ENCODE peak calls at places on chromosomes 5 and 9, in nine cellular contexts. One of them, this sample, is unnamed.

GRCh38 chr5:131224387-131225191 is 39.3 kb upstream of the CDC42SE2 start:
- DNase-seq in NCI-H2107: no peak
- DNase-seq in HS-5: no peak
- DNase-seq in ELR: no peak
- DNase-seq in AG04450: no peak
- DNase-seq in nephron progenitor cell: no peak
- DNase-seq in stimulated activated CD4-positive, alpha-beta T cell treated with anti-CD3 and anti-CD28 coated beads, TNF-alpha, amount 100 ng/mL, for 48 hours: no peak
- DNase-seq in HFFc6: no peak
- DNase-seq in GM04503: no peak
- DNase-seq in this sample: no peak

GRCh38 chr5:157719231-157719630 is 12.0 kb upstream of the THG1L start:
- DNase-seq in NCI-H2107: no peak
- DNase-seq in HS-5: no peak
- DNase-seq in ELR: no peak
- DNase-seq in AG04450: no peak
- DNase-seq in nephron progenitor cell: no peak
- DNase-seq in stimulated activated CD4-positive, alpha-beta T cell treated with anti-CD3 and anti-CD28 coated beads, TNF-alpha, amount 100 ng/mL, for 48 hours: no peak
- DNase-seq in HFFc6: no peak
- DNase-seq in GM04503: no peak
- DNase-seq in this sample: no peak

GRCh38 chr9:14296462-14296861 is 17.5 kb downstream of the NFIB start:
- DNase-seq in NCI-H2107: no peak
- DNase-seq in HS-5: no peak
- DNase-seq in ELR: no peak
- DNase-seq in AG04450: no peak
- DNase-seq in nephron progenitor cell: no peak
- DNase-seq in stimulated activated CD4-positive, alpha-beta T cell treated with anti-CD3 and anti-CD28 coated beads, TNF-alpha, amount 100 ng/mL, for 48 hours: no peak
- DNase-seq in HFFc6: no peak
- DNase-seq in GM04503: no peak
- DNase-seq in this sample: no peak

GRCh38 chr9:37639874-37640273 is 10.9 kb upstream of the FRMPD1 start:
- DNase-seq in NCI-H2107: no peak
- DNase-seq in HS-5: no peak
- DNase-seq in ELR: no peak
- DNase-seq in AG04450: no peak
- DNase-seq in nephron progenitor cell: no peak
- DNase-seq in stimulated activated CD4-positive, alpha-beta T cell treated with anti-CD3 and anti-CD28 coated beads, TNF-alpha, amount 100 ng/mL, for 48 hours: no peak
- DNase-seq in HFFc6: no peak
- DNase-seq in GM04503: no peak
- DNase-seq in this sample: no peak

GRCh38 chr5:168311061-168311566 is 19.7 kb downstream of the WWC1 start:
- DNase-seq in NCI-H2107: no peak
- DNase-seq in HS-5: no peak
- DNase-seq in ELR: no peak
- DNase-seq in AG04450: no peak
- DNase-seq in nephron progenitor cell: no peak
- DNase-seq in stimulated activated CD4-positive, alpha-beta T cell treated with anti-CD3 and anti-CD28 coated beads, TNF-alpha, amount 100 ng/mL, for 48 hours: no peak
- DNase-seq in HFFc6: no peak
- DNase-seq in GM04503: no peak
- DNase-seq in this sample: no peak

GRCh38 chr5:123125953-123126352 is 36.9 kb downstream of the PRDM6 start:
- DNase-seq in NCI-H2107: no peak
- DNase-seq in HS-5: no peak
- DNase-seq in ELR: peak
- DNase-seq in AG04450: no peak
- DNase-seq in nephron progenitor cell: no peak
- DNase-seq in stimulated activated CD4-positive, alpha-beta T cell treated with anti-CD3 and anti-CD28 coated beads, TNF-alpha, amount 100 ng/mL, for 48 hours: no peak
- DNase-seq in HFFc6: peak
- DNase-seq in GM04503: no peak
- DNase-seq in this sample: no peak

GRCh38 chr5:179190851-179191505 is 130.8 kb downstream of the ZNF354C start:
- DNase-seq in NCI-H2107: no peak
- DNase-seq in HS-5: no peak
- DNase-seq in ELR: no peak
- DNase-seq in AG04450: no peak
- DNase-seq in nephron progenitor cell: no peak
- DNase-seq in stimulated activated CD4-positive, alpha-beta T cell treated with anti-CD3 and anti-CD28 coated beads, TNF-alpha, amount 100 ng/mL, for 48 hours: no peak
- DNase-seq in HFFc6: no peak
- DNase-seq in GM04503: no peak
- DNase-seq in this sample: no peak

GRCh38 chr5:79849061-79849460 is 142.0 kb downstream of the MTX3 start:
- DNase-seq in NCI-H2107: no peak
- DNase-seq in HS-5: no peak
- DNase-seq in ELR: no peak
- DNase-seq in AG04450: no peak
- DNase-seq in nephron progenitor cell: no peak
- DNase-seq in stimulated activated CD4-positive, alpha-beta T cell treated with anti-CD3 and anti-CD28 coated beads, TNF-alpha, amount 100 ng/mL, for 48 hours: no peak
- DNase-seq in HFFc6: no peak
- DNase-seq in GM04503: no peak
- DNase-seq in this sample: no peak

GRCh38 chr5:147876626-147877025 is 1.9 kb upstream of the SCGB3A2 start:
- DNase-seq in NCI-H2107: no peak
- DNase-seq in HS-5: no peak
- DNase-seq in ELR: no peak
- DNase-seq in AG04450: no peak
- DNase-seq in nephron progenitor cell: no peak
- DNase-seq in stimulated activated CD4-positive, alpha-beta T cell treated with anti-CD3 and anti-CD28 coated beads, TNF-alpha, amount 100 ng/mL, for 48 hours: no peak
- DNase-seq in HFFc6: no peak
- DNase-seq in GM04503: no peak
- DNase-seq in this sample: no peak

GRCh38 chr9:86287013-86287412 is 4.7 kb upstream of the ISCA1 start:
- DNase-seq in NCI-H2107: no peak
- DNase-seq in HS-5: no peak
- DNase-seq in ELR: peak
- DNase-seq in AG04450: no peak
- DNase-seq in nephron progenitor cell: peak
- DNase-seq in stimulated activated CD4-positive, alpha-beta T cell treated with anti-CD3 and anti-CD28 coated beads, TNF-alpha, amount 100 ng/mL, for 48 hours: no peak
- DNase-seq in HFFc6: no peak
- DNase-seq in GM04503: no peak
- DNase-seq in this sample: no peak

GRCh38 chr9:20782289-20782688 is 98.2 kb downstream of the FOCAD start:
- DNase-seq in NCI-H2107: no peak
- DNase-seq in HS-5: no peak
- DNase-seq in ELR: no peak
- DNase-seq in AG04450: no peak
- DNase-seq in nephron progenitor cell: no peak
- DNase-seq in stimulated activated CD4-positive, alpha-beta T cell treated with anti-CD3 and anti-CD28 coated beads, TNF-alpha, amount 100 ng/mL, for 48 hours: no peak
- DNase-seq in HFFc6: no peak
- DNase-seq in GM04503: no peak
- DNase-seq in this sample: no peak

GRCh38 chr5:142748568-142749249 is 21.5 kb upstream of the ARHGAP26 start:
- DNase-seq in NCI-H2107: no peak
- DNase-seq in HS-5: no peak
- DNase-seq in ELR: peak
- DNase-seq in AG04450: no peak
- DNase-seq in nephron progenitor cell: peak
- DNase-seq in stimulated activated CD4-positive, alpha-beta T cell treated with anti-CD3 and anti-CD28 coated beads, TNF-alpha, amount 100 ng/mL, for 48 hours: peak
- DNase-seq in HFFc6: no peak
- DNase-seq in GM04503: no peak
- DNase-seq in this sample: no peak

GRCh38 chr9:15570769-15571168 is 17.9 kb downstream of the CCDC171 start:
- DNase-seq in NCI-H2107: no peak
- DNase-seq in HS-5: no peak
- DNase-seq in ELR: no peak
- DNase-seq in AG04450: no peak
- DNase-seq in nephron progenitor cell: no peak
- DNase-seq in stimulated activated CD4-positive, alpha-beta T cell treated with anti-CD3 and anti-CD28 coated beads, TNF-alpha, amount 100 ng/mL, for 48 hours: no peak
- DNase-seq in HFFc6: no peak
- DNase-seq in GM04503: no peak
- DNase-seq in this sample: no peak

GRCh38 chr5:103745353-103746065 is 182.9 kb upstream of the NUDT12 start:
- DNase-seq in NCI-H2107: no peak
- DNase-seq in HS-5: no peak
- DNase-seq in ELR: no peak
- DNase-seq in AG04450: no peak
- DNase-seq in nephron progenitor cell: no peak
- DNase-seq in stimulated activated CD4-positive, alpha-beta T cell treated with anti-CD3 and anti-CD28 coated beads, TNF-alpha, amount 100 ng/mL, for 48 hours: no peak
- DNase-seq in HFFc6: no peak
- DNase-seq in GM04503: no peak
- DNase-seq in this sample: no peak

GRCh38 chr5:159038907-159039306 is 60.8 kb downstream of the EBF1 start:
- DNase-seq in NCI-H2107: no peak
- DNase-seq in HS-5: no peak
- DNase-seq in ELR: peak
- DNase-seq in AG04450: peak
- DNase-seq in nephron progenitor cell: no peak
- DNase-seq in stimulated activated CD4-positive, alpha-beta T cell treated with anti-CD3 and anti-CD28 coated beads, TNF-alpha, amount 100 ng/mL, for 48 hours: no peak
- DNase-seq in HFFc6: peak
- DNase-seq in GM04503: peak
- DNase-seq in this sample: no peak

GRCh38 chr9:134892221-134892620 is 11.6 kb downstream of the FCN2 start:
- DNase-seq in NCI-H2107: no peak
- DNase-seq in HS-5: no peak
- DNase-seq in ELR: no peak
- DNase-seq in AG04450: no peak
- DNase-seq in nephron progenitor cell: no peak
- DNase-seq in stimulated activated CD4-positive, alpha-beta T cell treated with anti-CD3 and anti-CD28 coated beads, TNF-alpha, amount 100 ng/mL, for 48 hours: no peak
- DNase-seq in HFFc6: no peak
- DNase-seq in GM04503: no peak
- DNase-seq in this sample: no peak

GRCh38 chr5:96517294-96517693 is 84.2 kb upstream of the PCSK1 start:
- DNase-seq in NCI-H2107: peak
- DNase-seq in HS-5: no peak
- DNase-seq in ELR: no peak
- DNase-seq in AG04450: no peak
- DNase-seq in nephron progenitor cell: no peak
- DNase-seq in stimulated activated CD4-positive, alpha-beta T cell treated with anti-CD3 and anti-CD28 coated beads, TNF-alpha, amount 100 ng/mL, for 48 hours: no peak
- DNase-seq in HFFc6: peak
- DNase-seq in GM04503: no peak
- DNase-seq in this sample: peak

GRCh38 chr5:41414598-41414997 is 95.8 kb downstream of the PLCXD3 start:
- DNase-seq in NCI-H2107: no peak
- DNase-seq in HS-5: peak
- DNase-seq in ELR: peak
- DNase-seq in AG04450: peak
- DNase-seq in nephron progenitor cell: no peak
- DNase-seq in stimulated activated CD4-positive, alpha-beta T cell treated with anti-CD3 and anti-CD28 coated beads, TNF-alpha, amount 100 ng/mL, for 48 hours: no peak
- DNase-seq in HFFc6: peak
- DNase-seq in GM04503: peak
- DNase-seq in this sample: no peak

GRCh38 chr9:3848445-3849114 is 322.8 kb upstream of the RFX3 start:
- DNase-seq in NCI-H2107: no peak
- DNase-seq in HS-5: no peak
- DNase-seq in ELR: peak
- DNase-seq in AG04450: no peak
- DNase-seq in nephron progenitor cell: peak
- DNase-seq in stimulated activated CD4-positive, alpha-beta T cell treated with anti-CD3 and anti-CD28 coated beads, TNF-alpha, amount 100 ng/mL, for 48 hours: no peak
- DNase-seq in HFFc6: no peak
- DNase-seq in GM04503: no peak
- DNase-seq in this sample: no peak

GRCh38 chr9:75226403-75227139 is 138.3 kb downstream of the OSTF1 start:
- DNase-seq in NCI-H2107: no peak
- DNase-seq in HS-5: no peak
- DNase-seq in ELR: no peak
- DNase-seq in AG04450: no peak
- DNase-seq in nephron progenitor cell: no peak
- DNase-seq in stimulated activated CD4-positive, alpha-beta T cell treated with anti-CD3 and anti-CD28 coated beads, TNF-alpha, amount 100 ng/mL, for 48 hours: no peak
- DNase-seq in HFFc6: no peak
- DNase-seq in GM04503: no peak
- DNase-seq in this sample: no peak

GRCh38 chr9:105475302-105475701 is 27.5 kb downstream of the FSD1L start:
- DNase-seq in NCI-H2107: no peak
- DNase-seq in HS-5: no peak
- DNase-seq in ELR: peak
- DNase-seq in AG04450: no peak
- DNase-seq in nephron progenitor cell: no peak
- DNase-seq in stimulated activated CD4-positive, alpha-beta T cell treated with anti-CD3 and anti-CD28 coated beads, TNF-alpha, amount 100 ng/mL, for 48 hours: no peak
- DNase-seq in HFFc6: peak
- DNase-seq in GM04503: no peak
- DNase-seq in this sample: no peak

This sample was measured in NCI-H187.